ENCODE peak calls at places on chromosomes 7 and 10, in six cellular contexts. E is transverse colon; A is activated CD4-positive, alpha-beta T cell treated with anti-CD3 and anti-CD28 coated beads, Interleukin-2, amount 10 ng/mL, durations not matched to agents 7 days and 5 days; F is T-helper 2 cell; M is AG10803; N is HuH-7. I is an unnamed sample.

GRCh38 chr10:94016727-94017714 is 23.3 kb downstream of the PLCE1 start:
- DNase-seq in E (no peak), A (no peak), F (no peak), M (peak), N (no peak), I (no peak)

GRCh38 chr10:111579473-111579872 is 502.6 kb downstream of the ADRA2A start:
- DNase-seq in E (no peak), A (no peak), F (no peak), M (no peak), N (no peak), I (no peak)

GRCh38 chr10:69899727-69900595 is 98.3 kb downstream of the COL13A1 start:
- DNase-seq in E (no peak), A (no peak), F (no peak), M (no peak), N (no peak), I (no peak)

GRCh38 chr10:82856953-82857352 is 982.0 kb downstream of the NRG3 start:
- DNase-seq in E (no peak), A (no peak), F (no peak), M (no peak), N (no peak), I (no peak)

GRCh38 chr10:114694735-114695134 is 36.7 kb upstream of the ABLIM1 start:
- DNase-seq in E (peak), A (peak), F (peak), M (no peak), N (peak), I (peak)

GRCh38 chr7:122556873-122557542 is 141.9 kb downstream of the RNF133 start:
- DNase-seq in E (no peak), A (no peak), F (no peak), M (no peak), N (no peak), I (no peak)

GRCh38 chr7:106657085-106657991 is 3.6 kb downstream of the CCDC71L start:
- DNase-seq in E (no peak), A (no peak), F (peak), M (peak), N (no peak), I (no peak)

GRCh38 chr7:134758981-134759380 is 20.5 kb upstream of the CALD1 start:
- DNase-seq in E (no peak), A (no peak), F (no peak), M (no peak), N (no peak), I (no peak)

GRCh38 chr7:1952169-1952760 is 280.5 kb downstream of the MAD1L1 start:
- DNase-seq in E (no peak), A (no peak), F (no peak), M (no peak), N (no peak), I (no peak)

GRCh38 chr10:75643944-75644820 is 212.8 kb downstream of the LRMDA start:
- DNase-seq in E (peak), A (no peak), F (no peak), M (no peak), N (no peak), I (no peak)

GRCh38 chr10:5518143-5518542 is 6.6 kb upstream of the CALML3 start:
- DNase-seq in E (peak), A (no peak), F (no peak), M (no peak), N (peak), I (no peak)

GRCh38 chr7:47502240-47502877 is 79.6 kb downstream of the TNS3 start:
- DNase-seq in E (peak), A (no peak), F (no peak), M (no peak), N (no peak), I (no peak)

GRCh38 chr7:44184221-44184873 is 4.9 kb downstream of the GCK start:
- DNase-seq in E (no peak), A (no peak), F (no peak), M (peak), N (no peak), I (no peak)

GRCh38 chr10:27242951-27243551 is 2.5 kb upstream of the ACBD5 start:
- DNase-seq in E (peak), A (peak), F (peak), M (peak), N (no peak), I (peak)

GRCh38 chr10:125201791-125202622 is 41.6 kb upstream of the CTBP2 start:
- DNase-seq in E (no peak), A (no peak), F (no peak), M (no peak), N (no peak), I (no peak)

I was measured in stimulated activated effector memory CD8-positive, alpha-beta T cell treated with anti-CD3 and anti-CD28 coated beads, Interleukin-12 subunit alpha, Interleukin-12 subunit beta, amount 100 ng/mL, for 72 hours.